ENCODE peak calls at places on chromosomes 5 and 9, in nine cellular contexts. I is psoas muscle; C is lung; K is hepatocyte; O is upper lobe of left lung; P is PC-3; S is Panc1; E is GM23338; V is CD8-positive, alpha-beta T cell. F is an unnamed sample.

GRCh38 chr5:125043781-125044391 is 297.4 kb upstream of the ZNF608 start:
- DNase-seq in V (no peak), O (no peak), I (peak), S (no peak), C (peak), P (peak), K (peak), E (no peak), F (peak)

GRCh38 chr5:161271816-161272215 is 274.7 kb downstream of the GABRB2 start:
- DNase-seq in I (no peak), V (no peak), S (no peak), P (no peak), E (no peak), K (no peak), O (no peak), C (no peak), F (no peak)

GRCh38 chr5:89493414-89493813 is 610.4 kb upstream of the MEF2C start:
- DNase-seq in K (no peak), C (no peak), E (no peak), P (no peak), O (no peak), V (no peak), S (no peak), I (no peak), F (no peak)

GRCh38 chr5:140548300-140548688 is 832 bp downstream of the EIF4EBP3 start:
- DNase-seq in E (peak), I (no peak), K (peak), P (no peak), C (no peak), V (no peak), S (no peak), O (no peak), F (no peak)

GRCh38 chr5:57456056-57456455 is 26.6 kb downstream of the ACTBL2 start:
- DNase-seq in V (no peak), O (no peak), S (no peak), I (no peak), C (no peak), P (no peak), E (no peak), K (no peak), F (no peak)

GRCh38 chr9:114883709-114884108 is 46.7 kb downstream of the TNFSF8 start:
- DNase-seq in I (no peak), E (no peak), P (peak), S (no peak), V (no peak), O (no peak), K (no peak), C (no peak), F (no peak)

GRCh38 chr9:131961496-131961880 is 118.2 kb downstream of the MED27 start:
- DNase-seq in C (no peak), V (no peak), I (no peak), S (no peak), P (no peak), O (no peak), K (no peak), E (no peak), F (no peak)

GRCh38 chr5:74641014-74641777 is 668 bp upstream of the ENC1 start:
- DNase-seq in S (peak), P (peak), E (peak), K (peak), C (peak), I (peak), O (peak), V (no peak), F (peak)

GRCh38 chr9:36924071-36924470 is 110.0 kb downstream of the PAX5 start:
- DNase-seq in K (peak), V (no peak), E (no peak), O (no peak), C (no peak), S (peak), P (peak), I (no peak), F (peak)

GRCh38 chr5:60763061-60763460 is 63.1 kb upstream of the DEPDC1B start:
- DNase-seq in C (no peak), K (no peak), S (no peak), O (no peak), E (no peak), P (peak), I (no peak), V (no peak), F (no peak)

DNA sequence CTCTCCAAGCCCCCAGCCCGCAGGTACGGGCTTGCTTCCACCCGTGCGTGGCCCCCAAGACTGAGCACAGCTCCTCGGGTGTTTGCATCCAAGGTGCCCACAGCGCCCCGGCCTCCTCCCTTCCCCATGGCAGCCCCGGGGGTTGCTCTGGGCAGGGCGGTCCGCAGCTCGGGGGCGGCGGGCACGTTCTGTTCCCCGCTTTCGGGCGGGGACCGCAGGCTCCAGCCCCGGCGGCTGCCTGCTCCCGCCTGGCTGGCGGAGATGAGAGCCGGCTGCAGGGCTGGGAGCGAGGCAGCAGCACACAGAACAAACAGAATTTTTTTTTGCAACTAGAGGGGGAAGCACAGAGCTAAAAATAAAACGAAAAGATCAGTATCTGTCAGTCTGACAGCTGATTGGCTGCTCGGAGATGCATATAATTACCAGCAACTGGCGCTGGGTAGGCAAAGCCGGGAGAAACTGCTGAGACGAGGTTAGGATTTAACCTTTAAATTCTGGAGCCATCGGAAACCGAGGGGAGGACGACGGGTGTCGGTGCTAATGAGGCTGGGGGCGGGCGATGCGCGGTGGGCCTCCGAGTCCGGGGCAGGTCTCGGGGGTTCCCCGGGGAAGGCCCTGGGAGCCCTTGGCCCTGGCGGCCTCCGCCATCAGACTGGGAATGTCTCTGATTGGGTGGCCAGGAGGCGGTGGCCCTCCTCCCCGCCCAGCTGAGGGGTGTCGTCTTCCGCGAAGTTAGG is 142.7 kb upstream of the IER5L start:
- DNase-seq in K (peak), P (peak), C (peak), S (no peak), O (peak), E (peak), V (peak), I (peak), F (peak)
- TF ChIP-seq CTCF in K (peak), P (peak), C (no peak), S (no peak), O (peak), E (peak), V (peak), I (no peak), F (peak)

DNA sequence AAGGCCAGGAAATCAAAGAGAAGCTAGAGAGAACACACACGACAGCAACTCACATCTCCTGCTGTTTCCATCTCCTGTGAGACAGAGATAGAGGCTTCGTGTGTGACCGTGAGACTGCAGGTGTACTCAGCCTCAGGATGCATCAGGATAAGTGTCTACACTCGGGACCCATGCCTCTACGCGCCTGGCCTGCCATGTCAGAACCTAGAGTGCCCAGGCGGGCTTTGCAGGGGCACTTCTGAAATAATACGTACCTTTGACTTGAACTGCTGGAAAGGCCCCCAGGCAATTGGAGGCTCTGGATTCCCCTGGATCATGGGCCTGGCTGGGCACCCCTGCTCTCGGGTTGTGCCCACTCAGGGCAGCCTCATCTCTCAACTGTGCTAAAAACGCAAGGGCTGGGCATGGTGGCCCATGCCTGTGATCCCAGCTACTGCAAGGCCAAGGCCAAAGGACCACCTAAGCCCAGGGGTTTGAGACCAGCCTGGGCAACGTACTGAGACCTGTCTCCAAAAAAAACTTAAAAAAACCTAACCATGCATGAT is 13.0 kb downstream of the CLPTM1L start:
- DNase-seq in I (peak), P (no peak), S (no peak), E (no peak), V (no peak), C (no peak), O (no peak), K (no peak), F (no peak)
- H3K27ac ChIP-seq in I (no peak), P (no peak), S (no peak), E (no peak), V (no peak), C (no peak), O (no peak), K (no peak), F (peak)

GRCh38 chr9:130447193-130447816 is 2.5 kb downstream of the ASS1 start:
- DNase-seq in P (no peak), O (no peak), I (no peak), C (no peak), V (no peak), K (no peak), E (no peak), S (no peak), F (no peak)
- H3K4me3 ChIP-seq in P (no peak), O (no peak), I (peak), C (no peak), V (no peak), K (no peak), E (peak), S (no peak), F (no peak)

GRCh38 chr9:90899287-90899686 is 97.7 kb downstream of the SYK start:
- DNase-seq in S (no peak), O (no peak), V (no peak), P (no peak), I (no peak), E (no peak), K (no peak), C (no peak), F (no peak)

GRCh38 chr9:90900130-90900529 is 98.5 kb downstream of the SYK start:
- DNase-seq in E (peak), V (no peak), C (no peak), I (peak), S (no peak), K (no peak), O (no peak), P (no peak), F (peak)

GRCh38 chr9:90896231-90896630 is 94.6 kb downstream of the SYK start:
- DNase-seq in S (no peak), I (no peak), E (no peak), K (no peak), C (no peak), O (no peak), P (no peak), V (no peak), F (no peak)

GRCh38 chr9:90895786-90896185 is 94.2 kb downstream of the SYK start:
- DNase-seq in K (no peak), O (no peak), P (no peak), E (no peak), C (no peak), V (no peak), I (no peak), S (no peak), F (no peak)

DNA sequence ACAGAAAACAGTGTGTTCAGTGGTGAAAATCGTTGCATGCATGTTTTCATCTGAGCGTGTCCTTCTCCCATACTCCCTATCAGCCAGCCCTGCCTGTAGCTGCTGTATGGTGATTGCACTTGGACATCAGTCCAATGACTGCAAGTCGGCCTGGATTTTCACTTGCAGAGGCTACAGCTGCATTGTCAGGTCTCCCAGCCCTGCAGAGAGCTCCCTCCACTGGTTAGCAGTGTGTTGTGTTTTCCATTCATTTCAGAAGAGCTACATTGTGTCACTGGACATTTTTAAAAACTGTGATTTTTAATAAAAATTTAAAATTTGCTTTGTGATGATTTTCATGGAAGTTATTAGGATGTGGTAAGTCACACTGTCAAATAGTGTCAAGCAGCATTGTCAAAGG is 96.6 kb downstream of the SYK start:
- DNase-seq in P (peak), I (no peak), E (no peak), C (no peak), S (no peak), K (no peak), O (no peak), V (no peak), F (peak)
- TF ChIP-seq CTCF in P (peak), I (no peak), E (peak), C (no peak), S (peak), K (peak), O (no peak), V (no peak), F (peak)

GRCh38 chr9:12933957-12934356 is 159.1 kb downstream of the LURAP1L start:
- DNase-seq in K (no peak), C (no peak), V (no peak), O (no peak), E (peak), I (no peak), P (peak), S (peak), F (no peak)
- H3K27ac ChIP-seq in K (no peak), C (no peak), V (no peak), O (no peak), E (peak), I (no peak), P (peak), S (no peak), F (no peak)

DNA sequence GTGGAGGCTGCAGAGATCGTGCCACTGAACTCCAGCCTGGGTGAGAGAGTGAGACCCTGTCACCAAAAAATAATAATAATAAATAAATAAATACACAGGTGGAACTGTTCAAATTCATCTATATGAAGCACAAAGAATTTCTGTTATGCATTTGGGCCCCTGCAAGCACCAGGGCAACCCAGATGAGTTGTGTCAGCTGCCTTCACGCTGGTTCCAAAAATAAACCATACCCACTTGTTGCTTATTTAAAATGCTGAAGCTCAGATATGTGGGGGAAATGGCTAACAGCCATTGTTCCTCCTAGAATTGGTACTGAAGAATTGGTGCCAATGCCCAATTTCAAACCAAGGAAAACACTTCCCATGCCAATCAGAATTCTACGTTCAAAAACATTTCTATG is 10.5 kb upstream of the C5orf15 start:
- DNase-seq in O (no peak), I (no peak), E (no peak), S (no peak), K (no peak), P (no peak), V (no peak), C (no peak), F (no peak)
- H3K4me3 ChIP-seq in O (no peak), I (no peak), E (no peak), S (no peak), K (no peak), P (no peak), V (no peak), C (no peak), F (no peak)

GRCh38 chr9:124009835-124010226 is 1.7 kb upstream of the LHX2 start:
- DNase-seq in C (no peak), K (no peak), P (no peak), E (no peak), O (no peak), S (no peak), I (no peak), V (no peak), F (no peak)

GRCh38 chr9:124010303-124010664 is 1.3 kb upstream of the LHX2 start:
- DNase-seq in K (no peak), C (no peak), V (no peak), S (no peak), P (no peak), O (no peak), E (no peak), I (no peak), F (no peak)

GRCh38 chr9:124010665-124011321 is 775 bp upstream of the LHX2 start:
- DNase-seq in E (peak), P (peak), V (no peak), I (no peak), K (no peak), C (no peak), S (no peak), O (peak), F (peak)

GRCh38 chr9:124012368-124013262 is 1.0 kb downstream of the LHX2 start:
- DNase-seq in K (no peak), S (no peak), I (no peak), V (no peak), P (no peak), C (no peak), O (peak), E (peak), F (no peak)

DNA sequence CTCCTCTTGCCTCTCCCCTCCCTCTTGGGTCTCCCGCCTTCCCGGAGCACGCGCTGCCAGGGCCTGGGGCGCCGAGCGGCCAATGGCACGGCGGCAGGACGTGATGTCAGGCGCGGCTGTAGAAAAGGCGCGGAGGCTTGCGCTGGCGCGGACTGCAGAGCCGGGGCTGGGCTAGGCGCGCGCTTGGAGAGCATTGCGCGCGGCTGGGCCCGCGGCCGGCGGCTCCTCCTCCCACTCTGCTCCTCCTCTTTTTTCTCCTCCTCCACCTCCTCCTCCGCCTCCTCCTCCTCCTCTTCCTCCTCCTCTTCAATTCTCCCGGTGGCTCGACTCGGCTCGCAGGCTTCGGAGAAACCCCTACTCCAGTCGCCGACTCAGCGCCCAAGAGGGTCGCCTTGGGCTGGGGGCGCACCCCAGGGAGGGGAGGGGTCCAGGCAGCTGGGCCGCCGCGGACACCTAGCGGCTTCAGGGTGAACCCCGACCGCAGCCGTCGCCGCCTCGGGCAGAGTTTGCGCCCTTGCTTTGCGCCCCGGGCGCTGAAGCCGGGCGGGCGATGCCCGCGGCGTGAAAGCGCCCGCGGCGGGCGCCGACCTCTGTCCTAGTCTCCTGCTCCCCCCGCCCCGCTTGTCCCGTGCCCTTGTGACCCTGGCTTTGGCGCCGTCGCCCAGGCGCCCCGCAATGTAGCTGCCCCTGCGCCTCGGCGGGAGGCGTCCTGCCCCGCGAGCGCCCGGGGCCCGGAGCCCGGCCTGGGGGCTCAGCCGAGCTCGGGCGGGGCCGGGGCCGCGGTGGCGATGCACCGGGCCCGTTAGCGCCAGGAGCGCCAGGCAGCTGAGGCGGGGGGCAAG is at the start of gene LHX2:
- DNase-seq in P (peak), E (peak), O (peak), S (no peak), I (peak), K (peak), V (no peak), C (no peak), F (peak)
- TF ChIP-seq CTCF in P (no peak), E (peak), O (no peak), S (no peak), I (no peak), K (no peak), V (no peak), C (no peak), F (peak)

GRCh38 chr9:3238241-3238640 is 287.6 kb downstream of the RFX3 start:
- DNase-seq in V (no peak), P (no peak), S (no peak), C (no peak), I (no peak), K (no peak), O (no peak), E (no peak), F (peak)

GRCh38 chr9:3241290-3241689 is 284.5 kb downstream of the RFX3 start:
- DNase-seq in K (peak), V (no peak), I (no peak), C (no peak), O (no peak), S (no peak), P (no peak), E (peak), F (peak)

GRCh38 chr9:3243676-3244075 is 282.1 kb downstream of the RFX3 start:
- DNase-seq in K (no peak), P (no peak), O (no peak), C (no peak), V (no peak), I (no peak), S (no peak), E (no peak), F (no peak)

GRCh38 chr9:3239240-3239639 is 286.6 kb downstream of the RFX3 start:
- DNase-seq in O (no peak), C (no peak), K (no peak), P (no peak), E (no peak), S (no peak), V (no peak), I (no peak), F (no peak)

GRCh38 chr9:3240651-3241268 is 285.0 kb downstream of the RFX3 start:
- DNase-seq in P (peak), K (peak), V (peak), O (no peak), S (peak), E (peak), I (peak), C (peak), F (peak)
- H3K27ac ChIP-seq in P (no peak), K (no peak), V (no peak), O (no peak), S (no peak), E (peak), I (no peak), C (no peak), F (no peak)

GRCh38 chr5:123518111-123518510 is 6.1 kb downstream of the CSNK1G3 start:
- DNase-seq in E (no peak), C (no peak), K (no peak), I (no peak), V (no peak), S (no peak), P (no peak), O (no peak), F (no peak)

GRCh38 chr5:123514615-123515355 is 2.8 kb downstream of the CSNK1G3 start:
- DNase-seq in O (no peak), E (no peak), V (no peak), P (peak), C (no peak), S (no peak), I (no peak), K (no peak), F (no peak)

GRCh38 chr5:123515904-123516303 is 3.9 kb downstream of the CSNK1G3 start:
- DNase-seq in E (no peak), O (no peak), K (no peak), P (no peak), S (no peak), V (no peak), I (no peak), C (no peak), F (no peak)

GRCh38 chr5:123520677-123521247 is 8.8 kb downstream of the CSNK1G3 start:
- DNase-seq in I (no peak), O (no peak), K (no peak), C (no peak), S (no peak), V (no peak), P (no peak), E (no peak), F (no peak)

GRCh38 chr5:123517479-123517878 is 5.5 kb downstream of the CSNK1G3 start:
- DNase-seq in K (no peak), C (no peak), S (no peak), P (no peak), O (no peak), V (no peak), E (no peak), I (no peak), F (no peak)
- H3K4me3 ChIP-seq in K (no peak), C (no peak), S (no peak), P (no peak), O (no peak), V (no peak), E (no peak), I (no peak), F (no peak)